ENCODE peak calls at places on chromosomes 13 and 19, in four cellular contexts. One of them, this sample, is unnamed.

GRCh38 chr13:76828316-76828741 is 57.9 kb downstream of the KCTD12 start:
- DNase-seq in left lung: no peak
- DNase-seq in esophagus muscularis mucosa: no peak
- DNase-seq in HFF-Myc: no peak
- DNase-seq in this sample: peak

GRCh38 chr19:13742756-13743155 is 21.6 kb upstream of the MRI1 start:
- DNase-seq in left lung: no peak
- DNase-seq in esophagus muscularis mucosa: no peak
- DNase-seq in HFF-Myc: no peak
- DNase-seq in this sample: no peak

GRCh38 chr19:40347476-40348124 is 597 bp downstream of the C19orf47 start:
- DNase-seq in left lung: no peak
- DNase-seq in esophagus muscularis mucosa: no peak
- DNase-seq in HFF-Myc: no peak
- DNase-seq in this sample: no peak

GRCh38 chr13:64704121-64704520 is 2526.0 kb downstream of the PCDH9 start:
- DNase-seq in left lung: no peak
- DNase-seq in esophagus muscularis mucosa: no peak
- DNase-seq in HFF-Myc: no peak
- DNase-seq in this sample: no peak

GRCh38 chr13:39900106-39900750 is 244.8 kb downstream of the COG6 start:
- DNase-seq in left lung: no peak
- DNase-seq in esophagus muscularis mucosa: no peak
- DNase-seq in HFF-Myc: no peak
- DNase-seq in this sample: no peak

GRCh38 chr13:32267836-32268439 is 47.2 kb downstream of the ZAR1L start:
- DNase-seq in left lung: no peak
- DNase-seq in esophagus muscularis mucosa: no peak
- DNase-seq in HFF-Myc: no peak
- DNase-seq in this sample: peak

GRCh38 chr13:39052944-39053343 is 14.7 kb downstream of the NHLRC3 start:
- DNase-seq in left lung: no peak
- DNase-seq in esophagus muscularis mucosa: no peak
- DNase-seq in HFF-Myc: no peak
- DNase-seq in this sample: no peak

GRCh38 chr19:46787040-46787330 is 1.4 kb downstream of the SLC1A5 start:
- DNase-seq in left lung: no peak
- DNase-seq in esophagus muscularis mucosa: no peak
- DNase-seq in HFF-Myc: no peak
- DNase-seq in this sample: no peak

GRCh38 chr13:31054632-31055031 is 107.1 kb downstream of the HSPH1 start:
- DNase-seq in left lung: no peak
- DNase-seq in esophagus muscularis mucosa: no peak
- DNase-seq in HFF-Myc: no peak
- DNase-seq in this sample: no peak

GRCh38 chr13:79645569-79645968 is 164.6 kb downstream of the NDFIP2 start:
- DNase-seq in left lung: no peak
- DNase-seq in esophagus muscularis mucosa: no peak
- DNase-seq in HFF-Myc: no peak
- DNase-seq in this sample: no peak

GRCh38 chr19:860481-861098 is 1.1 kb downstream of the CFD start:
- DNase-seq in left lung: peak
- DNase-seq in esophagus muscularis mucosa: peak
- DNase-seq in HFF-Myc: no peak
- DNase-seq in this sample: peak

DNA sequence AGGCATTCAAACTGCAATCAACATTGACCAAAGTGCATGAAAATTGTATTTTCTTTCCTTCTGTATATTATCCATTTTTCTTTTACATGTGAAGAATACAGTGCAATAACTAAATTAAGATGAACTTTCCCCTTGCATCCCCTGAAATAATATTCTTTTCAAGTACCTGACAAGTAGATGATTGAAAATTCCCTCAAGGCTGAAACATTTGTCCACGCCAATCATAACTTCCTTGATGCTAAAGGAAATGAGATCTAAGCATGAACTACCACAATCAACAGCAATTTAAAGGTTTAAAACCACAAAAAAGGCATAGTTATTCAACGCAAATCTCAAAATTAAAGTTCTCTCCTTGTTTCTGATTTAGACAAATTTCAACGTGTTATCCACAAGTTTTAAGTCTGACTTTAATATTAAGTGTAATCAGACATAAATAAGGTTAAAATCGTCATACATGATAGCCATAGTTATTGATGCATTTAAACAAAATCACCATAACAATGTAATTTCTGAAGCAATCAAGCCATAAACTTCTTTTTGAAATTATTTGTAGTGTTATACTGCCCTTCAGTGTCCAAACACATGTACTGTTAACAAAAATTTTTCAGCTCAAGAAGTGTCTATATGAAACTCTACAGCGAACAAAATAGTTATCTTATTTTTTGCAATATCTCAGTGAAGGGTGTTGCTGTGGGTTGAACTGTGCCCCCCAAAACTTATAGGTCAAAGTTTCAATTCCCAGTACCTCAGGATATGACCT is 169.5 kb downstream of the DCLK1 start:
- DNase-seq in left lung: no peak
- DNase-seq in esophagus muscularis mucosa: no peak
- DNase-seq in HFF-Myc: no peak
- DNase-seq in this sample: no peak
- TF ChIP-seq CTCF in left lung: no peak
- TF ChIP-seq CTCF in esophagus muscularis mucosa: peak
- TF ChIP-seq CTCF in HFF-Myc: no peak
- TF ChIP-seq CTCF in this sample: no peak

DNA sequence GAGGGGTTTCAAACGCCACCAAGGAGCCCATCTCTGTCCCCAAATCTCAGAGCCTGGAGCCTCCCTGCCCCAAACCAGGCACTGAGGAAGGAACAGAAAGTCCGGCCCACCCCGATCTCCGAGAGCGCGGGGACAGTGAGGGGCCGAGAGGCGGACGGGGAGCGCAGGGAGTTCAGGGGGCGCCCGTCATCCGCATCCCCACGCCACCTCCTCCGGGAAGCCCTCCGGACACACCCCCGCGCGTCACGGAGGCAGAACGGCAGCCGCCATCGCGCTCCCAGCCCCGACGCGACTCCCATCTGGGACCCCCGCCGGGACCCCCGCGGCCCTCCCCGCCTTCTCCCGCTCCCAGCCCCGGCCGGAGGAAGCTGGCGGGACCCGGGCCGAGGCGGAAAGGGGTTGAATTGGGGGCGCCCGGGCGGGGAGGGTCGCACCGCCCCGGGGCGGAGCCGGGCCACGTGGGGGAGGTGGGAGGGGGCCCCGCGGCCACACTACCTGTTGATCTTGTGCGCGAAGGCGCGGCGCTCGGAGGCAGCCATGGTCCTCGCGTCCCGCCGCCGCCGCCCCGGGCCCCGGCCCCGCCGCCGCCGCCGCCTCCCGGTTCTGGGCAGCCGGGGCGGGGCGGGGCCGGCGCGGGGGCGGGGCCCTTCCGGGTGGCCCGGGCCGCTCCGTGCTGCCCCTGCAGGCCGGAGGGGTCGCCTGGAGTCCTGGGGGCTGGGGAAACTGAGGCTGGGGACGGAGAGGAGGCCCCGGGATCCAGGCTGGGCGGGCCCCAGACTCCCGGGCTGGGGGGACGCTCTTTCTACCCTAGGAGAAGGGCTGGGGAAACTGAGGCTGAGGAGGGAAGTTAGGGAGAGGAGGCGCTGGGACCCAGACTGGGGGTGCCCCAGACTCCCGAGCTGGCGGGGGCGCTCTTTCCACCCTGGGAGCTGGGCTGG is at the start of gene DOCK6:
- DNase-seq in left lung: peak
- DNase-seq in esophagus muscularis mucosa: no peak
- DNase-seq in HFF-Myc: no peak
- DNase-seq in this sample: peak
- TF ChIP-seq CTCF in left lung: peak
- TF ChIP-seq CTCF in esophagus muscularis mucosa: peak
- TF ChIP-seq CTCF in HFF-Myc: peak
- TF ChIP-seq CTCF in this sample: peak

DNA sequence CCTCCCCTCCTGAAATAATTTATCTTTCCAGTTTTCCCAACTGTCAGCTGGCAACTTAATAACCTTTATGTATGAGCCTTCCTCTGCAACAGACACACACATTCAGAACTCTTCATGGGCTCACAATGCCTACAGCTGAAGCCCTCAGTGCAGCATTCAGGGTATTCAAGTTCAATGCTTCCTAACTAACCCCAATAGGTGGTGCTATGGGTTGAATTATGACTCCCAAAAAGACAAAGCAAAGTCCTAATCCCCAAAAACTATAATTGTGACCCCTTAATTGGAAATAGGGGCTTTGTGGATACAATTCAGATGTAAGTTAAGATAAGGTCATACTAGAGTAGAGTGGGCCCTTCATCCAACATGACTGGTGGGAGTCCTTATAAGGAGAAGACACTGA is 202.2 kb downstream of the SUCLA2 start:
- DNase-seq in left lung: no peak
- DNase-seq in esophagus muscularis mucosa: no peak
- DNase-seq in HFF-Myc: no peak
- DNase-seq in this sample: no peak
- TF ChIP-seq CTCF in left lung: no peak
- TF ChIP-seq CTCF in esophagus muscularis mucosa: no peak
- TF ChIP-seq CTCF in HFF-Myc: peak
- TF ChIP-seq CTCF in this sample: no peak

GRCh38 chr19:52296773-52297600 is at the start of gene ZNF480:
- DNase-seq in left lung: peak
- DNase-seq in esophagus muscularis mucosa: peak
- DNase-seq in HFF-Myc: no peak
- DNase-seq in this sample: peak
- TF ChIP-seq CTCF in left lung: no peak
- TF ChIP-seq CTCF in esophagus muscularis mucosa: no peak
- TF ChIP-seq CTCF in HFF-Myc: no peak
- TF ChIP-seq CTCF in this sample: no peak

GRCh38 chr13:58908019-58908679 is 1255.6 kb downstream of the DIAPH3 start:
- DNase-seq in left lung: no peak
- DNase-seq in esophagus muscularis mucosa: no peak
- DNase-seq in HFF-Myc: no peak
- DNase-seq in this sample: no peak
- TF ChIP-seq CTCF in left lung: no peak
- TF ChIP-seq CTCF in esophagus muscularis mucosa: no peak
- TF ChIP-seq CTCF in HFF-Myc: no peak
- TF ChIP-seq CTCF in this sample: no peak

GRCh38 chr19:45468159-45468651 is 409 bp downstream of the FOSB start:
- DNase-seq in left lung: peak
- DNase-seq in esophagus muscularis mucosa: no peak
- DNase-seq in HFF-Myc: no peak
- DNase-seq in this sample: no peak
- TF ChIP-seq CTCF in left lung: no peak
- TF ChIP-seq CTCF in esophagus muscularis mucosa: no peak
- TF ChIP-seq CTCF in HFF-Myc: no peak
- TF ChIP-seq CTCF in this sample: no peak

DNA sequence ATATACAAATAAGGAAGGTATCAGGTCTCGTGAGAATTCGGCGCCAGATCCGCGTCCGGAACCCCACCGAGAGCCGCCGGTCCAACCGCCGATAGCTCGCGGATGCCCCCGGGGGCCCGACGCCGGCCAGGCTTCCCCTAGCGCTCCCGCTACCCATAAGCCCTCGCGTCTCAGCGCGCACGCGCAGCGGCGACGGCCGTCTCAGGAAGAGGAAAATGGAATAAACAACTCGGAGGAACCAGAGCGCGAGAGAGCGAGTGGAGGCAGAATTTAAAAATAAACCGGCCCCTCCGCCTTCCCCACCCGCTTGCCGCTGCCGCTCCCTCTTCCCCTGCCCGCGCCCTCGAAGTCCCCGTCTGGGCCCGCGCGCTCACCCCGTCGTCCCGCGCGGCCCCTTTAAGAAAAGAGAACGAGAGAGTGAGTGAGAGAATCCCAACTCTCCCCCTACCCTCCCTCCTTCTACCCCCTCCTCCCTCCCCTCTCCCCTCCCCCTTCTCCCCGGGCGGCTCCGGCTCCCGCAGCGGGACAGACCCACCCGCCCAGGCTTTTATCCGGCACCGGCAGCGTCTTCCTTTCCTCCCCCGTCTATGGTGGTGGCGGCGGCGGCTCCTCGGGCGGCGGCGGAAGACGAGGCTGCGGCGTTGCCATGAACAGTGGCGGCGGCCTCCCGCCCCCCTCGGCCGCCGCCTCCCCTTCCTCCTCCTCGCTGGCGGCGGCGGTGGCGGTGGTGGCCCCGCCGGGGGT is at the start of gene PAN3:
- DNase-seq in left lung: peak
- DNase-seq in esophagus muscularis mucosa: peak
- DNase-seq in HFF-Myc: peak
- DNase-seq in this sample: peak
- TF ChIP-seq CTCF in left lung: no peak
- TF ChIP-seq CTCF in esophagus muscularis mucosa: no peak
- TF ChIP-seq CTCF in HFF-Myc: no peak
- TF ChIP-seq CTCF in this sample: no peak

This sample was measured in GM20000.